ENCODE peak calls at places on chromosomes 2 and 18, in nine cellular contexts. B is AG09319, E is mucosa of gallbladder, F is GDM1, W is LoVo, J is stromal cell of bone marrow, O is kidney tubule cell, M is Right ventricle myocardium superior, R is GOT3. P is an unnamed sample.

GRCh38 chr2:855177-855576 is 95.5 kb upstream of the SNTG2 start:
- DNase-seq in B (no peak), E (no peak), F (no peak), W (no peak), J (no peak), O (no peak), M (no peak), R (no peak), P (no peak)

GRCh38 chr2:155377178-155377780 is 678.8 kb downstream of the KCNJ3 start:
- DNase-seq in B (no peak), E (no peak), F (no peak), W (peak; percentile 34), J (peak; percentile 12), O (peak; percentile 36), M (no peak), R (no peak), P (no peak)

GRCh38 chr2:105364436-105365139 is 27.2 kb downstream of the C2orf49 start:
- DNase-seq in B (no peak), E (no peak), F (no peak), W (no peak), J (no peak), O (no peak), M (no peak), R (no peak), P (no peak)

GRCh38 chr2:67277450-67277849 is 119.7 kb upstream of the ETAA1 start:
- DNase-seq in B (no peak), E (peak; percentile 77), F (no peak), W (peak; percentile 35), J (no peak), O (no peak), M (no peak), R (no peak), P (no peak)

GRCh38 chr2:20080839-20081348 is 29.5 kb upstream of the LAPTM4A start:
- DNase-seq in B (no peak), E (no peak), F (no peak), W (no peak), J (no peak), O (no peak), M (no peak), R (no peak), P (no peak)

GRCh38 chr2:217563565-217563964 is 439.2 kb downstream of the TNS1 start:
- DNase-seq in B (no peak), E (no peak), F (no peak), W (no peak), J (no peak), O (no peak), M (no peak), R (no peak), P (no peak)

GRCh38 chr18:36537289-36537688 is 239.8 kb downstream of the FHOD3 start:
- DNase-seq in B (no peak), E (no peak), F (no peak), W (no peak), J (no peak), O (no peak), M (no peak), R (no peak), P (no peak)

GRCh38 chr18:68735498-68736343 is 20.8 kb upstream of the TMX3 start:
- DNase-seq in B (peak; percentile 54), E (no peak), F (no peak), W (peak; percentile 32), J (peak; percentile 63), O (peak; percentile 50), M (no peak), R (no peak), P (no peak)

GRCh38 chr2:134460583-134460998 is 206.7 kb downstream of the MGAT5 start:
- DNase-seq in B (no peak), E (peak; percentile 62), F (peak; percentile 25), W (peak; percentile 13), J (peak; percentile 13), O (peak; percentile 74), M (peak; percentile 66), R (no peak), P (peak; percentile 58)

GRCh38 chr2:43175187-43175490 is 51.3 kb downstream of the ZFP36L2 start:
- DNase-seq in B (no peak), E (no peak), F (no peak), W (no peak), J (no peak), O (peak; percentile 23), M (no peak), R (no peak), P (no peak)

GRCh38 chr2:203876328-203876727 is 8.8 kb downstream of the CTLA4 start:
- DNase-seq in B (no peak), E (no peak), F (no peak), W (no peak), J (no peak), O (no peak), M (no peak), R (no peak), P (no peak)

GRCh38 chr18:62880673-62881364 is 165.5 kb downstream of the PHLPP1 start:
- DNase-seq in B (no peak), E (no peak), F (no peak), W (no peak), J (no peak), O (no peak), M (no peak), R (no peak), P (no peak)

GRCh38 chr18:74512321-74513053 is 16.3 kb downstream of the CNDP2 start:
- DNase-seq in B (no peak), E (no peak), F (no peak), W (no peak), J (no peak), O (no peak), M (no peak), R (no peak), P (no peak)

GRCh38 chr2:159936471-159936870 is 125.9 kb downstream of the PLA2R1 start:
- DNase-seq in B (no peak), E (no peak), F (no peak), W (no peak), J (no peak), O (peak; percentile 6), M (no peak), R (no peak), P (no peak)

P was measured in lower lobe of right lung.